ENCODE peak calls at places on chromosomes 2 and 18, in ten cellular contexts. Z is RWPE2, L is ovary, O is pancreas, S is uterus, D is cardiac muscle cell, N is heart left ventricle, W is body of pancreas, U is esophagus squamous epithelium, P is brain microvascular endothelial cell. J is an unnamed sample.

GRCh38 chr2:187434342-187434785 is 13.7 kb downstream of the CALCRL start:
- DNase-seq in Z (no peak), L (no peak), O (no peak), S (no peak), D (no peak), N (no peak), W (no peak), U (no peak), P (no peak), J (no peak)

GRCh38 chr2:55420244-55420713 is 623 bp upstream of the CCDC88A start:
- DNase-seq in Z (no peak), L (no peak), O (no peak), S (no peak), D (no peak), N (no peak), W (no peak), U (no peak), P (no peak), J (no peak)

GRCh38 chr2:191878576-191879298 is 31.8 kb upstream of the CAVIN2 start:
- DNase-seq in Z (no peak), L (no peak), O (no peak), S (no peak), D (no peak), N (no peak), W (no peak), U (no peak), P (peak; percentile 59), J (no peak)

GRCh38 chr18:3803350-3803749 is 353.4 kb downstream of the TGIF1 start:
- DNase-seq in Z (no peak), L (no peak), O (no peak), S (no peak), D (no peak), N (no peak), W (no peak), U (no peak), P (no peak), J (no peak)

GRCh38 chr2:235170536-235171510 is 219.0 kb downstream of the SH3BP4 start:
- DNase-seq in Z (no peak), L (no peak), O (no peak), S (no peak), D (peak; percentile 27), N (no peak), W (peak; percentile 23), U (no peak), P (peak; percentile 77), J (peak; percentile 61)

GRCh38 chr2:129716781-129717559 is 262.5 kb upstream of the RAB6C start:
- DNase-seq in Z (no peak), L (no peak), O (no peak), S (no peak), D (no peak), N (no peak), W (no peak), U (no peak), P (no peak), J (no peak)

GRCh38 chr2:11701831-11702301 is 31.9 kb upstream of the NTSR2 start:
- DNase-seq in Z (no peak), L (no peak), O (no peak), S (no peak), D (no peak), N (no peak), W (peak; percentile 67), U (no peak), P (no peak), J (no peak)

GRCh38 chr18:824179-824578 is 12.1 kb upstream of the YES1 start:
- DNase-seq in Z (no peak), L (no peak), O (no peak), S (no peak), D (no peak), N (no peak), W (peak; percentile 27), U (no peak), P (peak; percentile 14), J (no peak)

GRCh38 chr2:100986157-100986556 is 15.9 kb upstream of the RPL31 start:
- DNase-seq in Z (no peak), L (no peak), O (no peak), S (no peak), D (no peak), N (no peak), W (no peak), U (no peak), P (no peak), J (no peak)

DNA sequence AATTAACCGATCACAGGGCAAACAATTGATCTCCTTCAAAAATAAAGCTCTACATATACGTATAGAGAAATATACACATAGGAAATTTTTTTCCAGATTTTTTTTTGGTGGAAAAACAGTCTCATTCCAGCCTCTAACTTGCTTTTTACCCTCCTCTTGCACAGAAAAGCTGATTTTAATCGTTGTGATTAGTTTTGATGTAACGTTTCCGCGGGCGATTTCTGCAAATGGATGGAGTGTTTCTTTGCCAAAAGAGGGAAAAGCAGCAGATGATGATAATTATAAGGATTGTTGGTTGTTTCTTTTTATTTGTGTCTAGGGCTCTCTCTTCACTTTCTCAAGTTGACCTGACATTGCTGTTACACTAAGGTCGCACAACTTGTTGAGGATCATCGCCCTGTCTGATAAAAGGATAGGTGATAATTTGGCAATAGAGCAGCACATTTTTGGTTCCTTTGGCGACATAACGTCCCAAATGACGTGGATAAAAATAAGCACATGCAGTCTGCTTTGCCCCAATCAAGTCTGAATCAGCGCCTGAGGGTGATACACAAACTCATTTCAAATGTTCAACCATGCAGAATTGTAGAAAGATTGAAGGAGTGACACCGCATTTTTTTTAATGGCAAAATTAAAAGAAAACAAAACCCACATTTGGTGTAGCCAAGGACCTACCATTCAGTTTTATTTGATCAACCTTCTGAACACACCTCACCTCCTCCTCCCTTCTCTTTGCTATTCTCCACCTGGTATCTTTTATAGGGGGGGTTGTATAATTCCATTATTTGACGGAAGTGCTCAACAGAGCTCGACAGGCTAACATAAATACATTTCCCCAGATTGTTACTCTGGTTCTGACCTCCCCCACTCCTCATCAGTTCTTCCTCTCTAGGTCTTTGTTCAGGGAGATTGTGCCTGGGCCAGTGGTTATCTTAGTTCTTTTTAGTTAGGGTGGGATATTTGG is 109.5 kb upstream of the KCTD1 start:
- DNase-seq in Z (no peak), L (no peak), O (no peak), S (no peak), D (no peak), N (no peak), W (no peak), U (no peak), P (no peak), J (no peak)
- H3K27me3 ChIP-seq in Z (peaks cover 78% of the 10 kb centered on the region), L (no peaks in the 10 kb centered on the region), O (no peaks in the 10 kb centered on the region), S (no peaks in the 10 kb centered on the region), D (peaks cover 20% of the 10 kb centered on the region), N (peaks cover 37% of the 10 kb centered on the region), W (no peaks in the 10 kb centered on the region), U (no peaks in the 10 kb centered on the region), P (peaks cover 25% of the 10 kb centered on the region), J (no peaks in the 10 kb centered on the region)

GRCh38 chr2:144516981-144517824 is 2.7 kb downstream of the ZEB2 start:
- DNase-seq in Z (peak; percentile 49), L (peak; percentile 63), O (peak; percentile 69), S (peak; percentile 53), D (peak; percentile 70), N (peak; percentile 79), W (peak; percentile 48), U (no peak), P (peak; percentile 95), J (peak; percentile 54)

GRCh38 chr2:144516417-144516980 is 3.4 kb downstream of the ZEB2 start:
- DNase-seq in Z (no peak), L (peak; percentile 33), O (peak; percentile 62), S (peak; percentile 37), D (no peak), N (peak; percentile 70), W (no peak), U (no peak), P (no peak), J (no peak)

GRCh38 chr2:144514731-144515424 is 5.0 kb downstream of the ZEB2 start:
- DNase-seq in Z (no peak), L (peak; percentile 38), O (no peak), S (no peak), D (no peak), N (no peak), W (no peak), U (no peak), P (no peak), J (no peak)

GRCh38 chr2:144515425-144515693 is 4.6 kb downstream of the ZEB2 start:
- DNase-seq in Z (no peak), L (no peak), O (no peak), S (no peak), D (no peak), N (no peak), W (no peak), U (no peak), P (no peak), J (no peak)

DNA sequence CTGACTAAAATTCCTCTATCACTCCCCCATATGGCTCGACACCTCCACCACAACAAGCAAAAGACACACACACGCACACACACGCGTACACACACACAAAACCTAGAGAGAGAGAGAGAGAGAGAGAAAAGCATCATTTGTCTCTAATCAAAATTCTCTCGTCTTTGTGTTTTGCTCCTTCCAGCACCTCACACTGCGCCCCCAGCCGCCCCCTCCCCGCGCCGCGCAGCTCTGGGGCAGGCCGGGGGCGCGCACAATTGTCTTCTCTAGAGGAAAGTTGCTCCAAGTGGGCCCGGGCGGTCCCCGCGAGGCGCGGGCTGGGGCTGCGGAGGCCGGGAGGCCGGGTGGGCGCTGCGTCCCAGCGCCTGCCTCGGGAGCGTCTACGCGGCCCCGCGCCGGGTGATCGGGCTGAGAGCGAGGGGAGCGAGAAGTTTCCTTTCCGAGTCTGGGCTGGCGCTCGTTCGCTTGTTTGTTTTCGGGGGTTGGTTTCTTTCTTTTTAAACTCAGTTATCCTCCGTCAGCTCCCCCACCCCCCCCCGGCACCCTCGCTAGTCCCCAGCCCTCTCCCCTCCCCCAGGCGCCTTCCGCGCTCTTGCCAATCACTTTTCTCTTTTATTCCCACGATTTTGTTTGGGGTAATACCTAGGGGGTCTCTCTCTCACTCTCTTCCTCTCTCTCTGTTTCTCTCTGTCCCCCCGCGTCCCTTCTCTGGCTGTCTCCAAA is 4.1 kb downstream of the ZEB2 start:
- DNase-seq in Z (no peak), L (peak; percentile 68), O (peak; percentile 66), S (peak; percentile 59), D (peak; percentile 61), N (peak; percentile 82), W (peak; percentile 11), U (no peak), P (no peak), J (peak; percentile 29)
- TF ChIP-seq CTCF in Z (no peak), L (no peak), O (no peak), S (no peak), D (no peak), N (no peak), W (no peak), U (no peak), P (no peak), J (no peak)

DNA sequence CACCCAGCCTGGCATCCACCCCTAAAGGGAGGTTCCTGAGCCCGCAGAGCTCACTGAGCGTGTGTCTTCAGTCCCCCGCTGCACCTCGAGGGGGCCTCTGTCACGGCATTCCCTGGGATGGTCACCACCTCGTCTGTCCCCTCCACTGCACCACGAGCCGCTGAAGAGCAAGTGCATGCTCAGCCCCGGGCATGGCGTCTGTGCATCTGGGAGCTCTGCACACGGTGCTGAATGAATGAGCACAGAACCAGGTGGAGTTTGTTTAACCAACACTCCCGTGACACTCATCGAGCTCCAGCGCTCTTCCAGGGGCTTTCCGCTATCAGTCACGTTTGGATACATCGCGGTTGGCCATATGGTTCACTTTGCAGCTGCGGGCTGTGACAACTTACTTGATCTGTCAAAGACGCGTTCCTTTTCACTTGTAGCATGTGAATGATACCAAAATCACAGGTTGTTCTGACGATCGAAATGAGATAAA is 9.2 kb downstream of the ALLC start:
- DNase-seq in Z (no peak), L (no peak), O (peak; percentile 43), S (no peak), D (no peak), N (no peak), W (no peak), U (no peak), P (no peak), J (peak; percentile 57)
- H3K27me3 ChIP-seq in Z (no peaks in the 10 kb centered on the region), L (no peaks in the 10 kb centered on the region), O (no peaks in the 10 kb centered on the region), S (no peaks in the 10 kb centered on the region), D (no peaks in the 10 kb centered on the region), N (no peaks in the 10 kb centered on the region), W (no peaks in the 10 kb centered on the region), U (no peaks in the 10 kb centered on the region), P (no peaks in the 10 kb centered on the region), J (no peaks in the 10 kb centered on the region)

GRCh38 chr18:26159353-26159752 is 25.7 kb downstream of the PSMA8 start:
- DNase-seq in Z (no peak), L (no peak), O (no peak), S (no peak), D (no peak), N (no peak), W (no peak), U (no peak), P (no peak), J (no peak)
- TF ChIP-seq CTCF in Z (peak; percentile 36), L (no peak), O (no peak), S (peak; percentile 9), D (peak; percentile 6), N (no peak), W (no peak), U (no peak), P (no peak), J (no peak)

J was measured in BE2C.